ENCODE peak calls at places on chromosome 9, in six cellular contexts. D is CD8-positive, alpha-beta T cell; R is upper lobe of right lung; P is ovary; F is GM23338; U is ascending aorta. X is an unnamed sample. For H3K27me3 and H3K36me3, the result is how much of the 10 kb centered on the place peaks cover.

GRCh38 chr9:114611516-114612271 is 603 bp downstream of the TMEM268 start:
- DNase-seq in U (peak), F (peak), P (peak), D (peak), R (peak), X (peak)

GRCh38 chr9:135536166-135536565 is 9.8 kb upstream of the OBP2A start:
- DNase-seq in F (no peak), R (no peak), D (no peak), P (no peak), U (peak), X (no peak)

GRCh38 chr9:34010979-34011378 is 37.7 kb downstream of the UBAP2 start:
- DNase-seq in R (no peak), P (no peak), F (no peak), D (no peak), U (no peak), X (no peak)

GRCh38 chr9:10045598-10045997 is 567.2 kb downstream of the PTPRD start:
- DNase-seq in R (no peak), F (peak), U (no peak), P (no peak), D (no peak), X (no peak)

GRCh38 chr9:33445389-33445881 is 2.0 kb downstream of the AQP3 start:
- DNase-seq in P (no peak), R (peak), D (no peak), U (no peak), F (no peak), X (no peak)

GRCh38 chr9:137014776-137015539 is 13.1 kb downstream of the ABCA2 start:
- DNase-seq in F (no peak), P (no peak), R (no peak), U (no peak), D (no peak), X (no peak)

GRCh38 chr9:8437878-8438277 is 638.3 kb upstream of the DMAC1 start:
- DNase-seq in R (no peak), F (no peak), P (no peak), D (no peak), U (no peak), X (no peak)

GRCh38 chr9:70747335-70747734 is 332.9 kb upstream of the KLF9 start:
- DNase-seq in D (no peak), F (no peak), P (no peak), U (no peak), R (no peak), X (no peak)

GRCh38 chr9:96651626-96652025 is 3.5 kb downstream of the PRXL2C start:
- DNase-seq in U (no peak), P (no peak), D (no peak), F (peak), R (no peak), X (no peak)

GRCh38 chr9:107943901-107944300 is 454.3 kb upstream of the KLF4 start:
- DNase-seq in R (no peak), P (no peak), D (no peak), F (no peak), U (no peak), X (no peak)

GRCh38 chr9:93253633-93254032 is 69.7 kb downstream of the WNK2 start:
- DNase-seq in U (no peak), D (no peak), F (no peak), P (no peak), R (no peak), X (no peak)

GRCh38 chr9:35096035-35096849 is at the start of gene PIGO:
- DNase-seq in R (peak), F (peak), P (peak), D (peak), U (peak), X (peak)

GRCh38 chr9:120617637-120617979 is 37.6 kb upstream of the CDK5RAP2 start:
- DNase-seq in F (no peak), D (no peak), P (no peak), R (no peak), U (no peak), X (no peak)

GRCh38 chr9:35688558-35689350 is 971 bp downstream of the TPM2 start:
- DNase-seq in P (no peak), F (no peak), D (no peak), U (no peak), R (no peak), X (no peak)

GRCh38 chr9:82124090-82124489 is 135.5 kb downstream of the SPATA31D1 start:
- DNase-seq in D (no peak), U (no peak), P (no peak), F (no peak), R (no peak), X (no peak)

GRCh38 chr9:21294904-21295538 is 10.1 kb downstream of the IFNA5 start:
- DNase-seq in F (no peak), R (no peak), P (no peak), U (no peak), D (no peak), X (no peak)

GRCh38 chr9:14349141-14349817 is 35.3 kb upstream of the NFIB start:
- DNase-seq in P (no peak), F (no peak), U (no peak), D (no peak), R (no peak), X (no peak)

GRCh38 chr9:111891910-111892499 is 4.6 kb upstream of the UGCG start:
- DNase-seq in D (no peak), P (no peak), U (no peak), R (no peak), F (no peak), X (no peak)

GRCh38 chr9:92425578-92425977 is 1.3 kb upstream of the OMD start:
- DNase-seq in F (no peak), U (no peak), R (no peak), D (no peak), P (no peak), X (no peak)

DNA sequence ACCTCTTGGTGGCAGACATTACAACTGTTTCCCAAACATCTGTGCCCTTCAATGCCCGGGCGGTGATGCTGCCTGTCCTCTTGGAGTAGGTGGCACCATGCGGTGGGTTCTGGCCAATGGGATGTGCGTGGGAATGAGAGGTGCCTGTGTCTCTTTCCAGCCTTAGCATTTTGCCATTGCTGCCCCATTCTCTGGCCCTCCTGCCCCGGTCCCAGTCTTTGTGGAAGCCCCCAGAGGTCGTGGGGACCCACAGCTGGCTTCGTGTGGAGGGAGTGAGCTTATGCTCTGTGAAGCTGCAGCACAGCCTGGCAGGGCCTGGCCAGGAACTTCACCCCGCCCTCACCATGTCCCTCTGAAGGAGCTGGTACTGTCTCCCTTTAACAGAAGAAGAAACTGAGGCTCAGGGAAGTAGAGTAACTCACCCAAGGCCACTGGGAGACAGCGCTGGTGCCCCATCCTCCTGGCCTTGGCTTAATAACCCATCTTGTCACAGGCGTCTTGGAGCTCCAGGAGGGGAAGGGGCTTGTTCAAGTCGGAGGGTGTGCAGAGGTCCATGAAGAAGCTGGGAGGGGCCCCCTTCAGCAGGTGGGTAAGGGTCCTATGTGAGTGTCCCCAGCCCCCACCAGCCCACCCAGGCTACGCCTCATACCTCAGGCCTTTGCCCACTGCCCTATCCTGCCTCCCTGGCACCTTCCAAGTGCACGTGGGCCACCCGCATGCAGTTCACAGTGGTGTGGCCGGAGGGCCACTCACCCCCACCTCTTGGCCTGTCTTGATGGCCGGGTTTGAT is 173.6 kb downstream of the GAPVD1 start:
- DNase-seq in P (no peak), R (peak), F (no peak), U (no peak), D (no peak), X (no peak)
- TF ChIP-seq CTCF in P (no peak), R (no peak), F (no peak), U (no peak), D (no peak), X (no peak)

GRCh38 chr9:90385126-90385525 is 257.5 kb downstream of the DIRAS2 start:
- DNase-seq in P (no peak), D (no peak), F (no peak), U (no peak), R (no peak), X (no peak)
- H3K27me3 ChIP-seq in P (under half), D (under half), F (under half), U (under half), R (under half), X (under half)

GRCh38 chr9:100580255-100580654 is 2.4 kb downstream of the CAVIN4 start:
- DNase-seq in P (no peak), D (no peak), F (no peak), U (no peak), R (no peak), X (no peak)
- H3K36me3 ChIP-seq in P (under half), D (under half), F (under half), U (under half), R (under half), X (under half)

GRCh38 chr9:127928232-127929043 is 2.1 kb downstream of the PIP5KL1 start:
- DNase-seq in R (no peak), U (no peak), D (no peak), P (no peak), F (no peak), X (no peak)

GRCh38 chr9:127931092-127931881 is 710 bp upstream of the PIP5KL1 start:
- DNase-seq in D (no peak), U (no peak), R (no peak), P (no peak), F (peak), X (no peak)

GRCh38 chr9:127927457-127928231 is 2.9 kb downstream of the PIP5KL1 start:
- DNase-seq in P (no peak), F (peak), D (peak), U (no peak), R (peak), X (no peak)

GRCh38 chr9:127929044-127929979 is 1.3 kb downstream of the PIP5KL1 start:
- DNase-seq in R (no peak), F (no peak), D (no peak), U (no peak), P (no peak), X (no peak)

DNA sequence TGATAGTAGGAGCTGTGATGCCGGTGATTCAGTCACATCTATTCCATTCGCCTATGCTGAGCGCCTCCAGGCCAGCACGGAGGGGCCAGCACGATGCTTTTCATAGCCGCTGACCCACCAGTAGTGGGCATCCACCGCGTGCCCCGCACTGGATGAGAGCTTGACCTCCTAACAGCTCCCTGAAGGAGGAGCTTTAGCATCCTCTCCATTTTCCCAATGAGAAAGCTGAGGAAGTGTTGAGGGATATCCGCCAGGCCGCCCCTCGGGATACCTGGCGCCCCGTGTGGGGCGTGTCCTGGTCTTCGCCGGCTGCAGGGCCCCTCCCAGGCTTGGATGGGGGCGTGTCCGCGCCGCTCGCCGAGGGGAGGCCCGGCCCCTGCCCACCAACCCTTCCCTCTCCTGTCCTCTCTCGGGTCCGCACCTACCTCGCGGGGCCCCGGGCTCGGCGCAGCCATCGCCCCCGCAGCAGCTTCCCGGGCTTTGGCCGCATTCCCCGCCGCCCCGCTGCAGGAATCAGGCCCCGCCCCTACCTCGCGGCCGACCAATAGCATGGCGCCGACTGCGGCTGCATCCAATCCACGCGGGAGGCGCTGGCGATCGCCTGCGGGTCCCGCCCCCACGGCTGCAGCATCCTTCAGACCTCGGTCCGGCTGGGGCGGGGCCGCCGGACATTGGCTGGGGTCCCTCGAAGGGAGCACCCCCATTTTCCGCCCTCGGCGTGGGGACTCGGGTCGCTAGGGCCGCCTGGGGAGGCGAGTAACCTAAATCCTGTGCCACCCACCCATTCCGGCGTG is at the start of gene PIP5KL1:
- DNase-seq in D (peak), F (peak), P (peak), U (peak), R (peak), X (peak)
- TF ChIP-seq CTCF in D (no peak), F (peak), P (no peak), U (no peak), R (no peak), X (no peak)

X was measured in psoas muscle.